ENCODE peak calls at places on chromosomes 12 and 14, in eight cellular contexts. One of them, this sample, is unnamed.

GRCh38 chr12:128971802-128972201 is 118.5 kb downstream of the GLT1D1 start:
- DNase-seq in RWPE1: no peak
- DNase-seq in AG04450: no peak
- DNase-seq in choroid plexus epithelial cell: no peak
- DNase-seq in fibroblast of the conjunctiva: no peak
- DNase-seq in effector CD4-positive, alpha-beta T cell: no peak
- DNase-seq in mucosa of gallbladder: no peak
- DNase-seq in T47D: no peak
- DNase-seq in this sample: no peak

GRCh38 chr12:110505332-110505731 is 3.2 kb downstream of the RAD9B start:
- DNase-seq in RWPE1: no peak
- DNase-seq in AG04450: no peak
- DNase-seq in choroid plexus epithelial cell: no peak
- DNase-seq in fibroblast of the conjunctiva: no peak
- DNase-seq in effector CD4-positive, alpha-beta T cell: no peak
- DNase-seq in mucosa of gallbladder: no peak
- DNase-seq in T47D: no peak
- DNase-seq in this sample: no peak

GRCh38 chr12:132559652-132560420 is 50.5 kb downstream of the LRCOL1 start:
- DNase-seq in RWPE1: peak; percentile 81
- DNase-seq in AG04450: no peak
- DNase-seq in choroid plexus epithelial cell: peak; percentile 36
- DNase-seq in fibroblast of the conjunctiva: no peak
- DNase-seq in effector CD4-positive, alpha-beta T cell: no peak
- DNase-seq in mucosa of gallbladder: no peak
- DNase-seq in T47D: peak; percentile 85
- DNase-seq in this sample: peak; percentile 22

GRCh38 chr14:104968541-104969401 is 9.4 kb downstream of the AHNAK2 start:
- DNase-seq in RWPE1: peak; percentile 62
- DNase-seq in AG04450: no peak
- DNase-seq in choroid plexus epithelial cell: peak; percentile 37
- DNase-seq in fibroblast of the conjunctiva: no peak
- DNase-seq in effector CD4-positive, alpha-beta T cell: no peak
- DNase-seq in mucosa of gallbladder: peak; percentile 53
- DNase-seq in T47D: peak; percentile 84
- DNase-seq in this sample: peak; percentile 49

GRCh38 chr12:102740157-102741032 is 176.6 kb downstream of the PAH start:
- DNase-seq in RWPE1: no peak
- DNase-seq in AG04450: no peak
- DNase-seq in choroid plexus epithelial cell: peak; percentile 59
- DNase-seq in fibroblast of the conjunctiva: no peak
- DNase-seq in effector CD4-positive, alpha-beta T cell: no peak
- DNase-seq in mucosa of gallbladder: no peak
- DNase-seq in T47D: peak; percentile 67
- DNase-seq in this sample: peak; percentile 9

GRCh38 chr14:72201645-72202044 is 269.4 kb downstream of the RGS6 start:
- DNase-seq in RWPE1: no peak
- DNase-seq in AG04450: no peak
- DNase-seq in choroid plexus epithelial cell: no peak
- DNase-seq in fibroblast of the conjunctiva: no peak
- DNase-seq in effector CD4-positive, alpha-beta T cell: no peak
- DNase-seq in mucosa of gallbladder: no peak
- DNase-seq in T47D: no peak
- DNase-seq in this sample: no peak

GRCh38 chr12:27367078-27367477 is 34.4 kb downstream of the BMAL2 start:
- DNase-seq in RWPE1: no peak
- DNase-seq in AG04450: no peak
- DNase-seq in choroid plexus epithelial cell: no peak
- DNase-seq in fibroblast of the conjunctiva: no peak
- DNase-seq in effector CD4-positive, alpha-beta T cell: no peak
- DNase-seq in mucosa of gallbladder: no peak
- DNase-seq in T47D: no peak
- DNase-seq in this sample: no peak

GRCh38 chr12:96237465-96238077 is 43.4 kb downstream of the ELK3 start:
- DNase-seq in RWPE1: peak; percentile 68
- DNase-seq in AG04450: peak; percentile 81
- DNase-seq in choroid plexus epithelial cell: peak; percentile 97
- DNase-seq in fibroblast of the conjunctiva: peak; percentile 94
- DNase-seq in effector CD4-positive, alpha-beta T cell: peak; percentile 41
- DNase-seq in mucosa of gallbladder: peak; percentile 71
- DNase-seq in T47D: peak; percentile 45
- DNase-seq in this sample: peak; percentile 94

GRCh38 chr14:21023174-21023573 is 1.7 kb downstream of the NDRG2 start:
- DNase-seq in RWPE1: no peak
- DNase-seq in AG04450: no peak
- DNase-seq in choroid plexus epithelial cell: no peak
- DNase-seq in fibroblast of the conjunctiva: no peak
- DNase-seq in effector CD4-positive, alpha-beta T cell: no peak
- DNase-seq in mucosa of gallbladder: no peak
- DNase-seq in T47D: no peak
- DNase-seq in this sample: no peak

GRCh38 chr12:56321027-56321426 is 5.2 kb upstream of the CNPY2 start:
- DNase-seq in RWPE1: no peak
- DNase-seq in AG04450: no peak
- DNase-seq in choroid plexus epithelial cell: no peak
- DNase-seq in fibroblast of the conjunctiva: no peak
- DNase-seq in effector CD4-positive, alpha-beta T cell: no peak
- DNase-seq in mucosa of gallbladder: no peak
- DNase-seq in T47D: no peak
- DNase-seq in this sample: peak; percentile 6

GRCh38 chr14:101033006-101033405 is 129.5 kb upstream of the RTL1 start:
- DNase-seq in RWPE1: no peak
- DNase-seq in AG04450: no peak
- DNase-seq in choroid plexus epithelial cell: no peak
- DNase-seq in fibroblast of the conjunctiva: no peak
- DNase-seq in effector CD4-positive, alpha-beta T cell: no peak
- DNase-seq in mucosa of gallbladder: no peak
- DNase-seq in T47D: no peak
- DNase-seq in this sample: no peak

GRCh38 chr12:25864287-25864686 is 94.2 kb upstream of the RASSF8 start:
- DNase-seq in RWPE1: no peak
- DNase-seq in AG04450: no peak
- DNase-seq in choroid plexus epithelial cell: no peak
- DNase-seq in fibroblast of the conjunctiva: no peak
- DNase-seq in effector CD4-positive, alpha-beta T cell: no peak
- DNase-seq in mucosa of gallbladder: no peak
- DNase-seq in T47D: no peak
- DNase-seq in this sample: peak; percentile 28

This sample was measured in RPMI7951.